ENCODE peak calls at places on chromosomes 6 and 20, in eight cellular contexts. B, H, P, X, M, N, L and J are unnamed samples. For H3K27me3, the result is how much of the 10 kb centered on the place peaks cover.

GRCh38 chr6:25050356-25050755 is 114.6 kb upstream of the RIPOR2 start:
- DNase-seq in B (peak), H (peak), P (peak), X (no peak), M (peak), N (peak), L (no peak), J (peak)

GRCh38 chr6:21138359-21139094 is 455.0 kb upstream of the SOX4 start:
- DNase-seq in B (no peak), H (no peak), P (no peak), X (no peak), M (no peak), N (no peak), L (no peak), J (no peak)

GRCh38 chr6:106547961-106548453 is 81.3 kb downstream of the RTN4IP1 start:
- DNase-seq in B (no peak), H (peak), P (peak), X (no peak), M (no peak), N (peak), L (no peak), J (peak)

GRCh38 chr20:58913079-58913478 is 60.6 kb downstream of the GNAS start:
- DNase-seq in B (no peak), H (no peak), P (no peak), X (no peak), M (no peak), N (no peak), L (no peak), J (no peak)

GRCh38 chr20:50645253-50646068 is 45.9 kb downstream of the RIPOR3 start:
- DNase-seq in B (peak), H (peak), P (peak), X (no peak), M (no peak), N (peak), L (peak), J (peak)

GRCh38 chr20:34180460-34181108 is 60.6 kb upstream of the ASIP start:
- DNase-seq in B (no peak), H (no peak), P (no peak), X (no peak), M (no peak), N (no peak), L (no peak), J (peak)

GRCh38 chr20:361562-361961 is 14.7 kb downstream of the NRSN2 start:
- DNase-seq in B (no peak), H (no peak), P (no peak), X (no peak), M (no peak), N (no peak), L (no peak), J (no peak)

GRCh38 chr6:5582758-5583157 is 321.4 kb downstream of the FARS2 start:
- DNase-seq in B (no peak), H (no peak), P (no peak), X (no peak), M (no peak), N (peak), L (no peak), J (no peak)

GRCh38 chr20:48733296-48733790 is 94.5 kb downstream of the PREX1 start:
- DNase-seq in B (no peak), H (peak), P (peak), X (no peak), M (no peak), N (no peak), L (no peak), J (no peak)

GRCh38 chr6:7721654-7722053 is 4.2 kb upstream of the BMP6 start:
- DNase-seq in B (no peak), H (peak), P (peak), X (peak), M (no peak), N (peak), L (no peak), J (no peak)

GRCh38 chr6:160973311-160973710 is 18.3 kb upstream of the MAP3K4 start:
- DNase-seq in B (no peak), H (peak), P (peak), X (no peak), M (no peak), N (peak), L (peak), J (no peak)

GRCh38 chr20:34522969-34523871 is 7.0 kb downstream of the DYNLRB1 start:
- DNase-seq in B (peak), H (peak), P (peak), X (peak), M (peak), N (peak), L (no peak), J (no peak)

GRCh38 chr6:145814035-145814500 is 527 bp downstream of the FBXO30 start:
- DNase-seq in B (peak), H (no peak), P (no peak), X (peak), M (peak), N (no peak), L (peak), J (no peak)

GRCh38 chr6:119129148-119129967 is 50.9 kb upstream of the FAM184A start:
- DNase-seq in B (no peak), H (peak), P (peak), X (peak), M (no peak), N (peak), L (peak), J (peak)

GRCh38 chr6:141359953-141360352 is 772.8 kb upstream of the GJE1 start:
- DNase-seq in B (no peak), H (peak), P (no peak), X (no peak), M (no peak), N (peak), L (peak), J (no peak)

DNA sequence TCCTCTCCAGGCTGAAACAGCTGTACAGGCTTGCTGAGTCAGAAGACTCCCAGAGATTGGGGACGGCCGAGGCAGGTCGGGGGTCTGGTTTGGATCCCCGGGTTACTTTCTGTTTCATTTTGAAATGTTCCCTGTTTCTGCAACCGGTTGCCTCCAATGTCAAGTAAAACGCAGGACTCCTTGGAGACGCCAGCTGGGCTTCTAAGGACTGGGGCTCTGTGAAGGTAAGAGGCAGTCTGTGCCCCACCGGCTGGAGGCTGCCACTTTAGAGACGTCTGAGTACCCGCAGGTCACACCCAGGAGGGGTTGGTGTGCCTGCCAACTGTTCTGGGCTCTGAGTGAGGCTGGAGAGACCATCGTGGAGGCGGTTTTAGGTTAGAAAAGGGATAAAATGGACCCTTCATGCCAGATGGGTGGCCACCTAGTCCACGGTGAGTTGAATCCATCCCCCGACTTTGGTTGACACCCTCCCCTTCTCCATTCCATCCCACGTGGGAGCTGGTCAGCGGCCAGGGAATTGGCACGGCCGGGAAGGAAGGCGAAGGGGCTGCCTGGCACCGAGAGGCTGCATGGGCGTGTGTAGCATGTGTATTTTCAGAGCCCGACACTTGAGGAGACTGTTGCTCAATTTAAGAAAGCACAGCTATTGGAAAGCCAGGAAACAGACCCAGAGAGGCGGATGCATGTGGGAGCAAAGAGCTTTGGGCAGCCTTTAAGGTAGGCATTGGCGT is 240.9 kb downstream of the PHACTR1 start:
- DNase-seq in B (peak), H (peak), P (peak), X (peak), M (peak), N (peak), L (peak), J (peak)
- TF ChIP-seq CTCF in B (no peak), H (no peak), P (no peak), X (no peak), M (no peak), N (no peak), L (peak), J (peak)

DNA sequence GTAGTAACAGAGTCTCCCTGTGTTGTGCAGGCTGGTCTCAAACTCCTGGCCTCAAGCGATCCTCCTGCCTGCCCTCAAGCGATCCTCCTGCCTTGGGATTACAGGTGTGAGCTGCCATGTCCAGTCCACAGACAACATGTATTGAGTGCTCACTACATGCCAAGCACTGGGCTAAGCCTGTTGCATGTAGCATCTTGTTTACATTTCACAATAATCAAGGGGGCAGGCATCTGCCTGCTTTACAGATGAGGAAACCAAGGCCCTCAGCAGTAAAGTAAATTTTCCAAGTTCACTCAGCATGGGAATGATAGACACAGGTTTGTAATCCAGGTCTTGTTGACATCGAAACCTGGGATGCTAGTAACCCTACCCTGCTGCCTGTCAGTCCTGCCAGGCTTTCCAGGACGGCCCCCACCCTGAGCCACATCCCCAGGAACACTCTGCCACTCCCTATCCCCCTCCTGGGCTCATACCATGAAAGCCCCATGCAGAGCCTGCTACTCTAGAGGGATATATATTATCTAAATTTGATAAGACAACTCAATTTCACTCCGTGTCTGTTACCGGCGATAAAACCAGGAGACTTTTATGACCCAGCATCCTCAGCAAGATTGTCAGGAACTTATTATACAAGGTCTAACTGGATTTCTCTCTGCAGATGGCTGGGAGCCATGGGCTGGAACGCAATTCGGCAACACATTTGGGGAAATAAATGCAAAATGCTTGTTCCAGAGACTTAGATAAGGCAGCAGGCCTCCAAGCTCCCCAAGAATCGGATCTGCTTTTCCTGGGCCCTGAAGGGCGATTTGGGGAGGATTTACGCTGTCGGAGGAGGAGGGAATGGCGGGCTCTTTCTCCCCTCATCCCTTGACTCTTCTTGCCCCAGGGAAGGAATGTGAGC is 30.4 kb downstream of the CD40 start:
- DNase-seq in B (no peak), H (no peak), P (no peak), X (no peak), M (no peak), N (no peak), L (no peak), J (no peak)
- H3K27me3 ChIP-seq in B (under half), H (under half), P (under half), X (half or more), M (under half), N (under half), L (under half), J (under half)

DNA sequence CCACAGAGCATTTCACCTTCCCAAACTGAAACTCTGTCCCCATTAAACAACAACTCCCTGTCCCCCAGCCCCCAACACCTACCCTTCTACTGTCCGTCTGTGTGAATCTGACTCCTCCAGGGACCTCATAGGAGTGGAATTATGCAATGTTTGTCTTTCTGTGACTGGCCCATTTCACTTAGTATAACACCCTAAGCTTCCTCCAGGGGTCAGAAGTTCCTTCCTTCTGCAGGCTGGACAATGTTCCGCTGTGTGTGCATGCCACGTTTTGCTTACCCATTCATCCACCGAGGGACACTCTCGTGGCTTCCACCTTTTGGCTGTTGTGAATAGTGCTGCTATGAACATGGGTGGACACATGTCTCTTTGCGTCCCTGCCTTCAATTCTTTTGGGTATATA is 37.6 kb upstream of the MPC1 start:
- DNase-seq in B (no peak), H (peak), P (peak), X (no peak), M (no peak), N (peak), L (no peak), J (no peak)
- TF ChIP-seq CTCF in B (no peak), H (peak), P (no peak), X (no peak), M (peak), N (no peak), L (no peak), J (no peak)

GRCh38 chr6:143969077-143969476 is 39.0 kb downstream of the PLAGL1 start:
- DNase-seq in B (no peak), H (no peak), P (no peak), X (no peak), M (no peak), N (no peak), L (no peak), J (no peak)
- H3K27me3 ChIP-seq in B (under half), H (under half), P (under half), X (under half), M (under half), N (under half), L (under half), J (under half)

DNA sequence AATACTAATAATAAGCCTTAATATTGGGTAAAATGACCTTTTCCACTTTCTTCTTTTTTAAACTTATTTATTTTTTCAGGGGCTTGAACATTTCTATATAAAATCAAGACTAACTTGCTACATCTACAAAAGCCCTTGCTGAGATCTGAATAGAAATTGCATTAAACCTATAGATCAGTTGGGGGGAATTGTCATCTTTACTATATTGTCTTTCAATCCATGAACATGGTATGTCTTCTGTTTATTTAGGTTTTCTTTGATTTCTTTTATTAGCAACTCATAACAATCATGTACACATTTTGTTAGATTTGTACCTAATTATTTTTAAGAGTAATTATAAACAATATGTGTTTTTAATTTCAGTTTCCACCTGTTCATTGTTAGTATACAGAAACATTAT is 96.4 kb upstream of the SLC22A23 start:
- DNase-seq in B (no peak), H (no peak), P (no peak), X (no peak), M (no peak), N (no peak), L (no peak), J (no peak)
- TF ChIP-seq CTCF in B (no peak), H (no peak), P (no peak), X (no peak), M (no peak), N (no peak), L (no peak), J (no peak)

DNA sequence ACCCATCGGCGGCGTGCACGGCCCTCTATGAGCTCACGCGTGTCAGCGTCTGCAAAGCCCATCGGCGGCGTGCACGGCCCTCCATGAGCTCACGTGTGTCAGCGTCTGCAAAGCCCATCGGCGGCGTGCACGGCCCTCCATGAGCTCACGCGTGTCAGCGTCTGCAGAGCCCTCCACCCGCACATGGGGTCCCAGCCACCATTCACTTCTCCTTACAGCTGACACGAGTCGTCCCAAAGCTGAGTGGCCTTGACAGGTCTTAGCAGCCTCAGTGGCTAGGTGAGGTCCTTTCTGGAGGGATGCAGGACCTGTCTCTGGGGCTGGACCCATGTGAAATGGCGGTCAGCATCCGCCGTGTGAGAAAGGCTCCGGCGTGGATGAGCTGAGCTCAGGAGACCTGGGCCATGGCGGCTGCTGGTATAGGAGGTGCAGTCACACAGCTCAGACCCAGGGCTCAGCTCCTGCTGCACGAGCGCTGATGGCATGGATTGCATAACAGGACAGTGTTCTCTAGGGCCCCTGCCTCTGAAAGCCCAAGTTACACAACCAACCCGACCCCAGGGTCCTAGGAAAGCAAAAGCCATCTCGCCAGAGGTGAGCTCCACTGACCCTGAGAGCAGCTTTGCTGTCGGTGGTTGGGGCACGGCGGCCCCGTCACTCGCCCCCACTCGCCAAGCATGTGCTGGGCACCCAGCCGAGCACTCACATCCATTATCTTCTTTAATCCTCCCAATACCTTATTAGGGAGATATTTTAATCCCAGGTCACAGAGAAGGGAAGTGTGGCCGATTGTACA is 38.9 kb downstream of the DLL1 start:
- DNase-seq in B (no peak), H (no peak), P (no peak), X (no peak), M (no peak), N (no peak), L (no peak), J (no peak)
- H3K27me3 ChIP-seq in B (under half), H (under half), P (under half), X (under half), M (under half), N (under half), L (under half), J (under half)

DNA sequence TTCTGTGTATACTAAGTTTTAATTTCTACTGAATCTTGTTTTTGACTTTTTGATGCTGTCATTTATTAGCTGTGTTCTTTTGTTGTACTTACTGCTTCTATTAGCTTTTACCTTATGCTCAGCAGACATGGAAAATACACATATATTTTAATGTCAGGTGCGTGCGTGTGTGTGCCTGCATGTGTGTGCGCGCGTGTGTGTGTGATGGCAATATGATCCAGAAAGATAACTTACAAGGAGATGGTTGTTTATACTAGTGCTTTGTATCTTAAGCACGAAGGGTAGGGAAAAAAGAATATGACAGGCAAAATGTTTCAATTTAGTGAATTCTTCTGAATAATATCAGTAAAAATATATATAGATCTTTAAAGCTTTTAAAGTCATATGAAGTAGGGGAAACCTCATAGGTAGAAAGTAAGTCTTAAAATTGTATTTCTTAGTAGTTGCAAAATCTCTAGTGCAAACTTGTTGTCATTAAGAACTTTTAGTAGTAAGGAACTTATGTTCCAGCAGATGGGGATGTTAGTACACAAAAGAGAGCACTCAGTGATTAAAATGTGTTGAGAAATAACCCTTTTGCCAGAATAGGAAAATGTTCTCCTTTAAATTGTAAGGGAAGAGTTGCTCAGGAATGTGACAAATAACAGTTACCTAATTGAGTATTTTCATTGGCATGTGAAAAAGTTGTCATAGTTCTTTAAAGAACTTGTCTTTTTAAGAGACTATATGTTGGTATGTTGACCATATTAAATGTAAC is 13.2 kb downstream of the QKI start:
- DNase-seq in B (no peak), H (peak), P (peak), X (no peak), M (no peak), N (peak), L (no peak), J (no peak)
- TF ChIP-seq CTCF in B (peak), H (peak), P (peak), X (no peak), M (peak), N (no peak), L (peak), J (peak)

GRCh38 chr20:43922614-43923013 is 8.0 kb downstream of the TOX2 start:
- DNase-seq in B (no peak), H (no peak), P (no peak), X (no peak), M (no peak), N (no peak), L (no peak), J (no peak)
- H3K27me3 ChIP-seq in B (under half), H (half or more), P (under half), X (under half), M (under half), N (under half), L (half or more), J (under half)

DNA sequence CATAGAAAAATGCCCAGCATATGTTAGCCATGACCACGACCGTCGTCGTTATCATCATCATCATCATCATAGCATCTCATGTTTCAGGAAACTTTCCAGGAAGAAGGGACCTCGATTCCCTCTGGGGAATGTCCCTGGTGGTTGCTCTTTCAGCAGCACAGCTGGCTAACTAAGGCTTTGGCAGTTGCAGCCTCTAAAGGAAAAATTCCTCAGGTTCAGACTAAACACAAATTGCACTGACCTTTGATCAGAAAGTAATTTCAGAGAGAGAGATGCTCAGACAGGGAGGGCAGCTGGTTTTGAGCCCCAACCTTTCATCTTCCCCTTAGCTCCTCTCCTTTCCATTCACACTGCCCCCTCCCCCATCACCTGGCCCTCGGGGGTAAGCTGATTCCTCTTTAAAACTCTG is 5.6 kb upstream of the CFB start:
- DNase-seq in B (no peak), H (no peak), P (peak), X (no peak), M (no peak), N (no peak), L (no peak), J (peak)
- TF ChIP-seq CTCF in B (no peak), H (no peak), P (no peak), X (no peak), M (no peak), N (no peak), L (no peak), J (no peak)